ENCODE peak calls at places on chromosomes 3 and 15, in eight cellular contexts. T is lower lobe of right lung; U is tibial artery; Z is CD8-positive, alpha-beta memory T cell; W is WERI-Rb-1; K is psoas muscle; X is H7; P is stomach. E is an unnamed sample.

GRCh38 chr3:157127831-157128767 is 31.8 kb downstream of the CCNL1 start:
- DNase-seq in T (peak), U (peak), Z (peak), W (peak), K (peak), X (no peak), P (peak), E (no peak)

GRCh38 chr15:90598053-90598577 is 68.4 kb downstream of the CRTC3 start:
- DNase-seq in T (peak), U (peak), Z (no peak), W (peak), K (peak), X (peak), P (peak), E (no peak)

GRCh38 chr3:52055537-52056351 is 627 bp downstream of the DUSP7 start:
- DNase-seq in T (peak), U (no peak), Z (peak), W (no peak), K (peak), X (peak), P (peak), E (no peak)

GRCh38 chr15:52289629-52290081 is 5.9 kb downstream of the MYO5C start:
- DNase-seq in T (peak), U (no peak), Z (no peak), W (no peak), K (no peak), X (peak), P (peak), E (no peak)

GRCh38 chr3:40387001-40387894 is at the start of gene ENTPD3:
- DNase-seq in T (peak), U (no peak), Z (peak), W (peak), K (no peak), X (peak), P (peak), E (no peak)

GRCh38 chr3:45704544-45704943 is 15.3 kb downstream of the SACM1L start:
- DNase-seq in T (no peak), U (no peak), Z (no peak), W (no peak), K (no peak), X (no peak), P (no peak), E (no peak)

GRCh38 chr15:91908401-91908800 is 54.9 kb downstream of the SLCO3A1 start:
- DNase-seq in T (no peak), U (no peak), Z (no peak), W (no peak), K (no peak), X (no peak), P (no peak), E (no peak)

GRCh38 chr3:139522421-139522820 is 17.1 kb downstream of the RBP1 start:
- DNase-seq in T (no peak), U (no peak), Z (no peak), W (no peak), K (no peak), X (peak), P (no peak), E (no peak)

GRCh38 chr3:143360244-143360643 is 240.7 kb downstream of the CHST2 start:
- DNase-seq in T (no peak), U (no peak), Z (no peak), W (no peak), K (no peak), X (no peak), P (no peak), E (no peak)

GRCh38 chr3:47533481-47533880 is 20.0 kb upstream of the ELP6 start:
- DNase-seq in T (no peak), U (no peak), Z (no peak), W (no peak), K (no peak), X (no peak), P (no peak), E (no peak)

GRCh38 chr3:178288074-178288473 is 248.2 kb upstream of the KCNMB2 start:
- DNase-seq in T (no peak), U (no peak), Z (no peak), W (no peak), K (no peak), X (no peak), P (no peak), E (no peak)

GRCh38 chr3:138945646-138946553 is 1.0 kb downstream of the FOXL2 start:
- DNase-seq in T (no peak), U (no peak), Z (no peak), W (peak), K (peak), X (peak), P (peak), E (no peak)

GRCh38 chr15:88745075-88745474 is 58.2 kb upstream of the ACAN start:
- DNase-seq in T (no peak), U (no peak), Z (no peak), W (no peak), K (no peak), X (no peak), P (no peak), E (no peak)
- H3K4me3 ChIP-seq in T (no peak), U (no peak), Z (no peak), W (no peak), K (no peak), X (no peak), P (no peak), E (peak)

DNA sequence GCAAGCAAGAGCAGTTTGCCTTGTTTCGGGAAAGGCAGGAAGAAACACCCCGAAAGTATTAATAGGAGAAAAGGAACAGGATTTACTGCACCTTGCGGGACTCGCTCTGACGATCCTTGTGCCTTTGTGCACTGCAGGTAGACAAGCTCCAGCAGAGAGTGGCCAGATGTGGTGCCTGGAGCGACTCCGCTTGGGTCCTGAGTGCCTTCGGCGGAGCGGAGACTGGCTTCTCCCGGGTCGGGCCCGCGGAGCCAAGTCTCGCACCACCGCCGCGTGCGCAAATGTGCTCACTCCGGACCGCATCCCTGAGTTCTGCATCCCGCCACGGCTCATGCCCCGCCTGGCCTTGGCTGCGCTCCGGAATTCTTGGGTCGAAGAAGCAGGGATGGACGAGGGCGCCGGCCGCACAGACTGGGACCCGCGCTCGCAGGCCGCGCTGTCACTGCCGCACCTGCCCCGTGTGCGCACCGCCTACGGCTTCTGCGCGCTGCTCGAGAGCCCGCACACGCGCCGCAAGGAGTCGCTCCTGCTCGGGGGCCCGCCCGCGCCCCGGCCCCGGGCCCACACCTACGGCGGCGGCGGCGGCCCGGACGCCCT is 769 bp downstream of the C2CD4A start:
- DNase-seq in T (peak), U (no peak), Z (peak), W (peak), K (peak), X (peak), P (peak), E (no peak)
- H3K4me3 ChIP-seq in T (peak), U (peak), Z (peak), W (peak), K (peak), X (peak), P (peak), E (peak)

GRCh38 chr15:74133071-74133702 is 2.8 kb downstream of the ISLR2 start:
- DNase-seq in T (no peak), U (no peak), Z (no peak), W (no peak), K (no peak), X (peak), P (no peak), E (no peak)
- H3K4me3 ChIP-seq in T (no peak), U (no peak), Z (no peak), W (no peak), K (no peak), X (peak), P (no peak), E (no peak)

GRCh38 chr3:184524981-184525336 is 36.6 kb upstream of the EPHB3 start:
- DNase-seq in T (no peak), U (no peak), Z (no peak), W (no peak), K (no peak), X (peak), P (no peak), E (no peak)
- H3K4me3 ChIP-seq in T (peak), U (peak), Z (peak), W (peak), K (peak), X (peak), P (peak), E (peak)

GRCh38 chr3:196335004-196335403 is 3.2 kb downstream of the TM4SF19 start:
- DNase-seq in T (no peak), U (no peak), Z (no peak), W (no peak), K (no peak), X (no peak), P (no peak), E (no peak)

GRCh38 chr3:196332168-196332567 is 6.0 kb downstream of the TM4SF19 start:
- DNase-seq in T (no peak), U (no peak), Z (no peak), W (no peak), K (no peak), X (no peak), P (no peak), E (no peak)

GRCh38 chr3:196336319-196337145 is 1.7 kb downstream of the TM4SF19 start:
- DNase-seq in T (no peak), U (no peak), Z (no peak), W (no peak), K (no peak), X (no peak), P (no peak), E (no peak)

GRCh38 chr3:196339044-196339443 is 856 bp upstream of the TM4SF19 start:
- DNase-seq in T (no peak), U (no peak), Z (no peak), W (no peak), K (no peak), X (no peak), P (no peak), E (no peak)

DNA sequence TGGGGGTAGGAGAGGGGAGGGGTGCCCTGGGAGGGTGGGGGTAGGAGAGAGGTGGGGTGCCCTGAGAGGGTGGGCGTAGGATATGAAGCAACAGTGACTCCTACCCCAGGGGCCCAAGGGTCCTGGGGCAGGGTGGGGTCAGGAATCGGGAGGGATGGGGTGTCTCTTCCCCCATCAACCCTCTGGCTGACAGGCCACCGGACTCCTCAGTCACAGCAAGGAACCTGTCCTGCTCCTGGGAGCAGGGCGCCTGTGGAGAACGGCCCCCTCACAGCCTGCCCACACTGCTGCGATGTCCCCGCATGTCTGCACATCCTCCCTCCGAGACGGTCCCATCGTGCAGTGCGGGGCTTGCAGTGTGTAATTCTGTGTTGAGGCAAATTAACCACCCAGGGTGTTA is 2.7 kb downstream of the TM4SF19 start:
- DNase-seq in T (no peak), U (no peak), Z (no peak), W (no peak), K (no peak), X (peak), P (no peak), E (no peak)
- H3K4me3 ChIP-seq in T (no peak), U (no peak), Z (no peak), W (no peak), K (no peak), X (no peak), P (no peak), E (no peak)

DNA sequence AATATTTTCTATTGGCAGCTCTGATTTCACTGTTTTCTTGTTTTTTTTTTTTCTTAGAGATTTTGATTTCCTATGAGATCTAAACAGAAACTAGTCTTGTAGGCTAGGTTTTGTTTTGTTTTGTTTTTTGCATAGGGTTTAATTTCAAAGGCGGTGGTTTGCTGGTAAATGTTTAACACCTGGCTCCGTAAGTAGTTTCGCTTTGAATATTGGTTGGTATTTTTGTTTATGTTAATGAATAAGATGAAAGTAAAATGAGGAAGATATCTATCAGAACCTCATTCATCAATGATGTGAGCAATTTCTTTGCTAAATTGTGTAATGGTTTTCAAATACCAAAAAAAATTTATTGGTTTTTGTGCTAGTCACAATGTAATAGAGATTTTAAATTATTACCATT is 39.7 kb upstream of the TM4SF1 start:
- DNase-seq in T (no peak), U (no peak), Z (no peak), W (no peak), K (no peak), X (no peak), P (no peak), E (no peak)
- H3K4me3 ChIP-seq in T (no peak), U (no peak), Z (no peak), W (no peak), K (no peak), X (no peak), P (no peak), E (no peak)

E was measured in ascending aorta.